ENCODE peak calls at places on chromosomes 3 and 15, in seven cellular contexts. F is neuronal stem cell, C is H9, T is mesendoderm, B is mesenchymal stem cell, I is trophoblast cell, E is H1. V is an unnamed sample. For H3K4me1, the result is how much of the 10 kb centered on the place peaks cover.

GRCh38 chr3:128800241-128801187 is 74.5 kb downstream of the RAB7A start:
- DNase-seq in E (no peak), T (no peak), B (no peak), C (no peak), I (no peak), F (no peak), V (no peak)

GRCh38 chr3:5192568-5193319 is 5.2 kb downstream of the EDEM1 start:
- DNase-seq in I (peak), F (no peak), C (no peak), T (no peak), B (no peak), E (no peak), V (no peak)

GRCh38 chr3:165185707-165186327 is 10.4 kb downstream of the SLITRK3 start:
- DNase-seq in B (peak), I (peak), E (peak), C (peak), F (peak), T (peak), V (peak)

GRCh38 chr3:101200461-101200860 is 119.9 kb downstream of the IMPG2 start:
- DNase-seq in T (peak), I (no peak), B (no peak), C (no peak), E (no peak), F (no peak), V (no peak)

GRCh38 chr15:42919794-42920280 is 741 bp downstream of the TTBK2 start:
- DNase-seq in E (no peak), T (peak), C (peak), F (no peak), B (peak), I (peak), V (peak)

GRCh38 chr3:162984752-162985151 is 1488.1 kb downstream of the OTOL1 start:
- DNase-seq in B (no peak), C (no peak), I (no peak), T (peak), E (no peak), F (no peak), V (no peak)

GRCh38 chr15:74725241-74725774 is at the start of gene CYP1A1:
- DNase-seq in T (no peak), I (peak), B (peak), C (peak), E (peak), F (no peak), V (no peak)

GRCh38 chr15:101568304-101568703 is 78.8 kb upstream of the PCSK6 start:
- DNase-seq in B (no peak), T (no peak), C (no peak), E (peak), F (no peak), I (no peak), V (no peak)

GRCh38 chr3:127747751-127748521 is 74.4 kb downstream of the MGLL start:
- DNase-seq in F (no peak), C (no peak), I (no peak), E (no peak), T (peak), B (peak), V (peak)

DNA sequence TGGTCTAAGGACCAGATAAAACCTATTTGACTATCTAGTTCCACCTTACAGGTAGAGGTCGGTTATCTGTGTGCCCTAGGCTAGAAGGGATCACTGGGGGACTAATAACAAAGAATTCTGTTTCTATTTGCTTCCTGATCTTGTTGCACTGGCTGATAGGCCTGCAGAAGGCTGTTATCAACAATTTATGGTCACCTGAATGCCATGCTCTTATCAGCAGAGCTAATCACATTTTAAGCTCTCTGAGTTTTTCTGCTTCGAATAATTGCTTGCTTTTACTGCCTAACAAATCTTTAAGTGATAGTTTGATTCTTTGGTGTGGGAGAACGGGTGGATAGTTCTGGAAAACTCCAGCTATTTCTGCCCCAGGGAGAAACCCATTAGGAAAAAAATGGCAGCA is 263.1 kb downstream of the PDZRN3 start:
- DNase-seq in T (peak), E (no peak), F (no peak), B (no peak), I (peak), C (no peak), V (no peak)
- H2BK5ac ChIP-seq in T (no peak), E (no peak), F (no peak), B (no peak), I (no peak), C (no peak), V (no peak)

GRCh38 chr15:57223887-57224286 is 152.4 kb upstream of the CGNL1 start:
- DNase-seq in I (no peak), B (no peak), F (no peak), C (no peak), E (no peak), T (no peak), V (no peak)
- H3K4me1 ChIP-seq in I (under half), B (under half), F (under half), C (under half), E (under half), T (under half), V (under half)

GRCh38 chr3:194246709-194247349 is 104.3 kb downstream of the CPN2 start:
- DNase-seq in F (no peak), T (no peak), I (no peak), B (no peak), C (no peak), E (no peak), V (no peak)
- H2BK5ac ChIP-seq in F (no peak), T (no peak), I (no peak), B (no peak), C (no peak), E (no peak), V (no peak)

DNA sequence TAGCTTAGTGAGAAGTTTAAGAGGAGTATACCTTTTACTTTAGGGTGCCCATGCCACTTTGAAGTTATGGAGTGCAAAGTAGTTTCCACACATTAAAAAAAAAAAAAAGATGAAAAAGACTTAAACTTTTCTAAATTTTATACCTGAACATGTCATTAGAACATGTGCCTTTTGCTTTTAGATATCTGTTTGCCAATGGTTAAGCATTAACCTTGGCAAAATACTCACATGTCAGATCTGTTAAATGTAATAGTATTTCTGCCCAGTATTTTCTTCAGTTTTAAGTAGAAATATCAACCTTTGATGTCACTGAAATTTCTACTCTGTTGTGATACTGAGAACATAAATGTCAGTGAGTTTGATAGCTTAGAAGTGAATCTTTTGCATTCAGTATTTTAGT is 12.2 kb downstream of the ZFAND6 start:
- DNase-seq in B (no peak), F (no peak), E (no peak), I (no peak), T (no peak), C (no peak), V (no peak)
- H3K4me1 ChIP-seq in B (under half), F (under half), E (under half), I (under half), T (under half), C (under half), V (under half)

GRCh38 chr3:8618950-8619349 is 25.6 kb downstream of the SSUH2 start:
- DNase-seq in F (no peak), I (no peak), E (no peak), B (no peak), C (no peak), T (no peak), V (no peak)

GRCh38 chr3:8617921-8618320 is 26.7 kb downstream of the SSUH2 start:
- DNase-seq in F (no peak), T (no peak), I (no peak), E (no peak), C (no peak), B (no peak), V (no peak)

GRCh38 chr3:8621872-8622271 is 22.7 kb downstream of the SSUH2 start:
- DNase-seq in E (no peak), C (no peak), I (peak), B (peak), F (no peak), T (no peak), V (peak)

GRCh38 chr3:8621141-8621540 is 23.5 kb downstream of the SSUH2 start:
- DNase-seq in E (no peak), T (no peak), I (no peak), C (no peak), B (no peak), F (no peak), V (no peak)

DNA sequence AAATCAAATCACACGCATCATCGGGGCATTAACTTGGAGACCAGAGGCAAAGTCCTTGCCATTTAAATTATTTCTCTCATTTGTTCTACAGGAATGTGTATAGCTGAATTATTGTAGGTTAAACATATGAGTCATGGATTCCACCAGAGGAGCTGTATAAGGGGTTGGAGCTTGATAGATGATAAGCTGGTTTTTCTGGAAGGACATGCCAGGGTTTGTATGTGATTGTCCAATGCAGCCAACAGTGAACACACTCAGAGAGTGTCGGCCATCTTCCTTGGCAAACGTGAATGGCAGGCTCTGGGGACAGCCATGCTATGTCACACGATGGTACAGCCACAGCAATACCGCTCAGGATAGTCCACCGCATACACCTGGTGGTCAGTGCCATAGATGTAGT is 25.1 kb downstream of the SSUH2 start:
- DNase-seq in E (no peak), F (no peak), B (peak), C (no peak), T (no peak), I (peak), V (peak)
- H2BK5ac ChIP-seq in E (no peak), F (no peak), B (no peak), C (no peak), T (no peak), I (no peak), V (peak)

GRCh38 chr15:70266412-70267089 is 168.8 kb upstream of the TLE3 start:
- DNase-seq in B (no peak), E (no peak), F (no peak), T (no peak), C (no peak), I (peak), V (no peak)

GRCh38 chr15:70264738-70265465 is 167.2 kb upstream of the TLE3 start:
- DNase-seq in B (no peak), I (no peak), C (no peak), E (no peak), F (no peak), T (no peak), V (no peak)

GRCh38 chr15:70265466-70265978 is 167.8 kb upstream of the TLE3 start:
- DNase-seq in B (no peak), T (no peak), I (no peak), F (no peak), C (no peak), E (no peak), V (no peak)

GRCh38 chr15:70267306-70267705 is 169.6 kb upstream of the TLE3 start:
- DNase-seq in C (no peak), E (no peak), F (no peak), I (no peak), B (no peak), T (no peak), V (no peak)

GRCh38 chr15:70265986-70266385 is 168.3 kb upstream of the TLE3 start:
- DNase-seq in B (no peak), C (no peak), T (no peak), F (no peak), E (no peak), I (no peak), V (no peak)
- H3K4me1 ChIP-seq in B (under half), C (under half), T (under half), F (under half), E (under half), I (under half), V (under half)

DNA sequence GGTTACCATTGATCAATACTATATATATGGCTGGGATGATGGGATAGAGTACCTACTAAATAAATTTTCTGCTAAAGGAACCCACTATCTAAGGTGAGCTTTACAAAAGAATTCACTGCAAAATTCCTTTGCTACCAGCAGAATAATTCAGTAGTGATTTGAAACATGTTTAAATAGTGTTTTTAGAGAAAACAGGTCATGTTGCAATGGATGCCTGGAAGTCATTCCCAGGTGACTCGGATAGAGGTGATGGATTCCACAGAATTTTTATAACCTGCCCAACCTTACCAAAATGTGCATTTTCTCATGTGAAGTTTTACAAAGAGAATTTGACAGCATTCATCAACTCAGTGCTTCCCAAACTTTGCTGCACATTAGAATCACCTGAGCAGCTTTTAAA is 53.2 kb downstream of the CEP152 start:
- DNase-seq in F (no peak), E (no peak), C (no peak), T (no peak), I (peak), B (no peak), V (no peak)
- H2BK5ac ChIP-seq in F (no peak), E (no peak), C (no peak), T (no peak), I (no peak), B (no peak), V (no peak)

GRCh38 chr3:24493951-24494615 is 567 bp downstream of the THRB start:
- DNase-seq in E (peak), T (peak), F (peak), B (peak), I (peak), C (peak), V (no peak)

GRCh38 chr3:24495334-24495994 is 814 bp upstream of the THRB start:
- DNase-seq in E (no peak), C (peak), T (peak), F (peak), I (peak), B (peak), V (no peak)

GRCh38 chr3:24494616-24495333 is at the start of gene THRB:
- DNase-seq in E (peak), I (peak), F (peak), B (peak), C (peak), T (peak), V (no peak)

GRCh38 chr3:24490151-24490550 is 4.5 kb downstream of the THRB start:
- DNase-seq in I (peak), B (no peak), E (no peak), C (no peak), F (no peak), T (no peak), V (no peak)

DNA sequence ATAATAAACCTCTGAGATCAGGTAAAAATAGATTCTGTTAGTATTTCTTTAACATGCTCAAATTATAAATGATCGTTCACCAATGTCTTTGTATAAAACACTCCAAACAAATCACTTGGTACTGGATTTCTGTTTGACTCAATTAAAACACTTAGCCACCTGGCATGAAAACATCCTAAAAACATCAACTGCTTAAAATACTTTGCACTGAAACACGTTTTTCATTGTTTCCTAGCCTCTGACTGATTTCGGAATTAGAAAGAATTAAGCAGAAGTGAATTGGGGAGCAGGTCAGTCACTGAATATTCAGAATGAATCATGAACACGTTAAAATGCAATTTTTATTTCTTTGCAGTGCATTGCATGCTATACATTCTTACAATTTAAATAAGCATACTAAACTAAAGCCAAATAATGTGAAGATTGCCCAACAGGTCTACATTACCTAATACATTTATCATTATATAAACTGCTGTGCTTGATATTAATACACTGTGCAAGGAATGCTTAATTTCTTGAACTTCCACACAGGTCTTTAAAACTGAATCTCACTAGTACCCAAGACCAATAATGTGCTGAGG is 1.6 kb downstream of the THRB start:
- DNase-seq in C (no peak), T (no peak), B (no peak), I (peak), F (no peak), E (no peak), V (no peak)
- H3K4me1 ChIP-seq in C (under half), T (under half), B (under half), I (under half), F (under half), E (under half), V (under half)